ENCODE peak calls at places on chromosomes 13 and 19, in ten cellular contexts. D, I, O, X, K, W, R, H, J and L are unnamed samples.

GRCh38 chr13:103066079-103066880 is at the start of gene SLC10A2:
- DNase-seq in D (no peak), I (no peak), O (no peak), X (no peak), K (no peak), W (no peak), R (no peak), H (no peak), J (no peak), L (no peak)

GRCh38 chr19:3479177-3479818 is 1.0 kb downstream of the SMIM24 start:
- DNase-seq in D (peak), I (no peak), O (peak), X (peak), K (no peak), W (no peak), R (no peak), H (no peak), J (no peak), L (no peak)

GRCh38 chr13:39890537-39890936 is 235.1 kb downstream of the COG6 start:
- DNase-seq in D (no peak), I (no peak), O (no peak), X (no peak), K (no peak), W (no peak), R (no peak), H (no peak), J (no peak), L (no peak)

GRCh38 chr13:23673354-23673753 is 103.1 kb downstream of the TNFRSF19 start:
- DNase-seq in D (no peak), I (no peak), O (no peak), X (no peak), K (no peak), W (peak), R (peak), H (no peak), J (no peak), L (no peak)

GRCh38 chr13:97367016-97367415 is 67.0 kb upstream of the RAP2A start:
- DNase-seq in D (no peak), I (no peak), O (no peak), X (no peak), K (no peak), W (peak), R (no peak), H (no peak), J (no peak), L (no peak)

GRCh38 chr19:7605490-7606222 is 10.0 kb downstream of the CAMSAP3 start:
- DNase-seq in D (peak), I (no peak), O (no peak), X (peak), K (no peak), W (peak), R (peak), H (peak), J (no peak), L (no peak)

GRCh38 chr13:85286081-85286480 is 513.1 kb downstream of the SLITRK6 start:
- DNase-seq in D (no peak), I (no peak), O (no peak), X (no peak), K (no peak), W (no peak), R (no peak), H (no peak), J (no peak), L (no peak)

GRCh38 chr19:6068711-6069110 is 41.6 kb downstream of the RFX2 start:
- DNase-seq in D (no peak), I (peak), O (no peak), X (no peak), K (peak), W (no peak), R (no peak), H (no peak), J (no peak), L (no peak)

GRCh38 chr19:6423499-6424189 is 967 bp downstream of the KHSRP start:
- DNase-seq in D (no peak), I (no peak), O (peak), X (peak), K (peak), W (peak), R (peak), H (peak), J (no peak), L (no peak)

GRCh38 chr19:1528596-1529429 is 4.9 kb downstream of the PLK5 start:
- DNase-seq in D (no peak), I (no peak), O (no peak), X (no peak), K (no peak), W (no peak), R (no peak), H (no peak), J (no peak), L (no peak)

GRCh38 chr19:50894478-50895356 is 16.5 kb downstream of the KLK4 start:
- DNase-seq in D (no peak), I (no peak), O (no peak), X (peak), K (no peak), W (no peak), R (no peak), H (no peak), J (no peak), L (no peak)

GRCh38 chr19:50891253-50891625 is 18.0 kb downstream of the KLK2 start:
- DNase-seq in D (no peak), I (no peak), O (no peak), X (no peak), K (no peak), W (no peak), R (no peak), H (no peak), J (no peak), L (no peak)

GRCh38 chr19:50896591-50897190 is 14.5 kb downstream of the KLK4 start:
- DNase-seq in D (peak), I (no peak), O (no peak), X (peak), K (no peak), W (peak), R (peak), H (peak), J (no peak), L (no peak)

GRCh38 chr19:50890422-50891252 is 17.4 kb downstream of the KLK2 start:
- DNase-seq in D (peak), I (no peak), O (no peak), X (no peak), K (no peak), W (no peak), R (peak), H (no peak), J (no peak), L (no peak)

GRCh38 chr19:50893047-50893737 is 18.0 kb downstream of the KLK4 start:
- DNase-seq in D (peak), I (no peak), O (no peak), X (peak), K (peak), W (no peak), R (no peak), H (no peak), J (no peak), L (no peak)
- TF ChIP-seq CTCF in D (no peak), I (no peak), O (no peak), X (peak), K (no peak), W (no peak), R (no peak), H (no peak), J (no peak), L (no peak)

DNA sequence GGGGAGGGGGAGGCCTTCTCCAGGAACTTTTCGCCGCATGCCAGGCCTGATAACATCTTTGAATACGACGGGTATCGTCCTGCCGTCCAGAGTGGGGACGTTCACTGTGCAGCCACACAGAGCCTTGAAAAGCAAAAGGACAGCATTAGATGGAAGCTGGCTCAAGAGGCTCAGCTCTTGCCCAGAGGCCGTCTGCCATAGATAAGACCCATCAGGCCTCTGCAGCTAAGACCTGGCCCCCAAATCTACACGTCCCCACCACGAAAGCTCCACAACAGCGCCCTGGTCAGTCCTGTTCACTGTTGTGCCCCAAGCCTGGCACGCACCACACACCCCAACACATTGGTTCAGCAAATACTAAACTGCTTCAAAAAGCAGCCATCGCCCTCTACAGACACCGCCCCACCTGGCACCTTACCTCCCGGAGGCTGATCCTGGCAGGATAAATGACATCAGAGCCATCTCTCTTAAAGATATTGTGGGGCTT is 2.1 kb downstream of the DNAJB1 start:
- DNase-seq in D (no peak), I (no peak), O (no peak), X (no peak), K (no peak), W (no peak), R (no peak), H (no peak), J (no peak), L (no peak)
- TF ChIP-seq CTCF in D (no peak), I (no peak), O (no peak), X (peak), K (no peak), W (no peak), R (peak), H (no peak), J (no peak), L (no peak)

GRCh38 chr19:20365146-20365545 is 198.1 kb downstream of the ZNF486 start:
- DNase-seq in D (no peak), I (no peak), O (peak), X (no peak), K (no peak), W (no peak), R (no peak), H (no peak), J (no peak), L (no peak)

GRCh38 chr19:20371911-20372310 is 193.7 kb downstream of the ZNF737 start:
- DNase-seq in D (no peak), I (no peak), O (no peak), X (no peak), K (no peak), W (no peak), R (no peak), H (no peak), J (no peak), L (no peak)

GRCh38 chr19:20367811-20368294 is 197.7 kb downstream of the ZNF737 start:
- DNase-seq in D (no peak), I (no peak), O (peak), X (peak), K (peak), W (no peak), R (no peak), H (peak), J (peak), L (no peak)
- TF ChIP-seq CTCF in D (no peak), I (no peak), O (no peak), X (peak), K (no peak), W (no peak), R (no peak), H (peak), J (no peak), L (no peak)

DNA sequence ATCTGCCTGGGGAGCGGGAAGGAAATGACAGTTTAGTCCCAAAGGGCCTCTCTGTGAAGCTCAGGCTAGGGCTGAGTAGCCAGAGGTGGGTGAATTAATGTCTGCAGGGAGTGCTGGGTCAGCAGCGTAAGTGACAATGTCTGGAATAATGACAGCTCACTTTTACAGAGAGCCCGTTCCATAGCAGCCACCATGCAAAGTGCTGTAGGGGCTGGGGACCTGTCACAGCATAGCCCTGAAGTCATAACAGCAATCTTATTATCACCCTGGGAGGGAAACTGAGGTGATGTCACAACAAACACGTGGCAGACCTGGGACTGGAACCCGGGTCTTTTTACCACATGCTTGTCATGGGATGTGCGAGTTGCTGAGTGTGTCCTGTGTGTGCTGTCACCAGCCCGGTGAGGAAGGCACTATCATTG is 8.7 kb upstream of the CD22 start:
- DNase-seq in D (no peak), I (no peak), O (no peak), X (peak), K (no peak), W (no peak), R (no peak), H (no peak), J (no peak), L (no peak)
- TF ChIP-seq CTCF in D (no peak), I (no peak), O (no peak), X (no peak), K (no peak), W (no peak), R (no peak), H (no peak), J (no peak), L (no peak)